ENCODE peak calls at places on chromosome 9, in four cellular contexts. C is HepG2, Z is GM12878, F is SK-N-SH. W is an unnamed sample.

GRCh38 chr9:116237456-116237855 is 83.9 kb downstream of the PAPPA start:
- DNase-seq in C (no peak), Z (no peak), F (no peak), W (no peak)

GRCh38 chr9:16267336-16268036 is 603.0 kb downstream of the BNC2 start:
- DNase-seq in C (peak; percentile 53), Z (no peak), F (peak; percentile 29), W (no peak)

GRCh38 chr9:101235105-101235866 is 149.5 kb downstream of the BAAT start:
- DNase-seq in C (peak; percentile 45), Z (no peak), F (peak; percentile 2), W (no peak)

GRCh38 chr9:116152390-116152789 is 1.2 kb upstream of the PAPPA start:
- DNase-seq in C (peak; percentile 16), Z (no peak), F (peak; percentile 29), W (no peak)

GRCh38 chr9:75648021-75648420 is 242.5 kb upstream of the PCSK5 start:
- DNase-seq in C (no peak), Z (no peak), F (no peak), W (no peak)

GRCh38 chr9:95138474-95138873 is 179.0 kb downstream of the FANCC start:
- DNase-seq in C (no peak), Z (no peak), F (peak; percentile 51), W (no peak)

GRCh38 chr9:130240410-130241197 is 25.0 kb upstream of the HMCN2 start:
- DNase-seq in C (peak; percentile 72), Z (peak; percentile 54), F (peak; percentile 84), W (no peak)

GRCh38 chr9:19787672-19788071 is 1.2 kb downstream of the SLC24A2 start:
- DNase-seq in C (no peak), Z (no peak), F (no peak), W (no peak)

GRCh38 chr9:99050292-99050911 is 54.5 kb upstream of the TGFBR1 start:
- DNase-seq in C (peak; percentile 13), Z (no peak), F (no peak), W (no peak)

GRCh38 chr9:119841005-119841404 is 471.8 kb upstream of the BRINP1 start:
- DNase-seq in C (no peak), Z (no peak), F (no peak), W (no peak)

GRCh38 chr9:18692240-18692639 is 218.3 kb downstream of the ADAMTSL1 start:
- DNase-seq in C (no peak), Z (no peak), F (no peak), W (no peak)

GRCh38 chr9:1047605-1048235 is 2.4 kb upstream of the DMRT2 start:
- DNase-seq in C (no peak), Z (no peak), F (no peak), W (no peak)

GRCh38 chr9:94612071-94612470 is 18.4 kb upstream of the FBP2 start:
- DNase-seq in C (peak; percentile 56), Z (no peak), F (no peak), W (no peak)

GRCh38 chr9:72703574-72703973 is 182.2 kb downstream of the TMC1 start:
- DNase-seq in C (no peak), Z (peak; percentile 4), F (no peak), W (no peak)

GRCh38 chr9:135641745-135642144 is 2.4 kb upstream of the GLT6D1 start:
- DNase-seq in C (no peak), Z (no peak), F (no peak), W (no peak)

GRCh38 chr9:107394264-107394663 is 95.3 kb downstream of the KLF4 start:
- DNase-seq in C (no peak), Z (no peak), F (no peak), W (no peak)

GRCh38 chr9:110142868-110143866 is 64.8 kb downstream of the C9orf152 start:
- DNase-seq in C (no peak), Z (no peak), F (peak; percentile 37), W (no peak)

GRCh38 chr9:109331353-109331752 is 10.5 kb upstream of the EPB41L4B start:
- DNase-seq in C (no peak), Z (no peak), F (peak; percentile 69), W (no peak)

GRCh38 chr9:80547613-80548012 is 975.8 kb downstream of the TLE4 start:
- DNase-seq in C (no peak), Z (no peak), F (no peak), W (no peak)
- TF ChIP-seq TCF12 in C (no peak), Z (no peak), F (no peak), W (no peak)

GRCh38 chr9:38018230-38018963 is 50.6 kb downstream of the SHB start:
- DNase-seq in C (peak; percentile 64), Z (no peak), F (peak; percentile 73), W (no peak)
- TF ChIP-seq TCF12 in C (no peak), Z (no peak), F (peak; percentile 80), W (no peak)

GRCh38 chr9:111481885-111482636 is 2.1 kb downstream of the ECPAS start:
- DNase-seq in C (peak; percentile 62), Z (no peak), F (no peak), W (no peak)
- TF ChIP-seq TCF12 in C (no peak), Z (no peak), F (no peak), W (no peak)

GRCh38 chr9:21440139-21440538 is at the start of gene IFNA1:
- DNase-seq in C (no peak), Z (no peak), F (no peak), W (no peak)

GRCh38 chr9:21432640-21433425 is 7.4 kb upstream of the IFNA1 start:
- DNase-seq in C (no peak), Z (no peak), F (no peak), W (no peak)

DNA sequence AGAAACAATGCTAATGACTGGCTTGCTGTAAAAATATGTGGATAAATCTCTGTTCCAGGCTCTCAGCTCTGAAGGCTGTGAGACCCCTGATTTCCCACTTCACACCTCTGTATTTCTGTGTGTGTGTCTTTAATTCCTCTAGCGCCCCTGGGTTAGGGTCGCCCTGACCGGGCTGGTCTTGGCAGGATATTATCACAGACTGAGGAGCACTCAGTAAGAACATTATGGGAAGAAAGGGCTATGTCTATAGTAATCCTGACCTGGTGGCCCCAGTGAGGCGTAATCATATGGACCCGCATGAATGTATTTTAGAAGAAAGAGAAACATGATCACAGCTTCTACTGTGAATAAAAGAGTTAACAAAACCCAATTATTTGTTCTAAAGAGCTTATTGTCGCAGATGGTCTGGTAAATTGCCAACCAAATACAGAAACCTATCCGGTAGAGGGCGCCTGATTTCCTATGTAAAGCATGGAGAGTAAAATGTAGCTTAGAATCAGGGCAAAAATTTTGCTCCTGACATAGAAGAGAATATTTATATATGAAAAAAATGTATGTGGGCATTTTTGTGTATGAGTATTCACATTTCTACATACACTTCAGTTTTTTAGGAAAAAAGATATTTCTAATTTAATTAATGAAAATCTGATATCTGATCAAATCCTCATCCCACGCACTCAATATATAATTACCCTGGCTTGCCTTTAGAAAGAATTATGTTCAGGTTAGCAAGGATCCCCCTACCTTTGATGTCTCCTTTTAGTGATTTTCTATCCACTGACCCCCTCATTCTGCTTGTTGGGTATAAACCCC is 5.8 kb upstream of the IFNA1 start:
- DNase-seq in C (peak; percentile 52), Z (no peak), F (peak; percentile 16), W (peak; percentile 66)
- TF ChIP-seq TCF12 in C (no peak), Z (no peak), F (no peak), W (no peak)

DNA sequence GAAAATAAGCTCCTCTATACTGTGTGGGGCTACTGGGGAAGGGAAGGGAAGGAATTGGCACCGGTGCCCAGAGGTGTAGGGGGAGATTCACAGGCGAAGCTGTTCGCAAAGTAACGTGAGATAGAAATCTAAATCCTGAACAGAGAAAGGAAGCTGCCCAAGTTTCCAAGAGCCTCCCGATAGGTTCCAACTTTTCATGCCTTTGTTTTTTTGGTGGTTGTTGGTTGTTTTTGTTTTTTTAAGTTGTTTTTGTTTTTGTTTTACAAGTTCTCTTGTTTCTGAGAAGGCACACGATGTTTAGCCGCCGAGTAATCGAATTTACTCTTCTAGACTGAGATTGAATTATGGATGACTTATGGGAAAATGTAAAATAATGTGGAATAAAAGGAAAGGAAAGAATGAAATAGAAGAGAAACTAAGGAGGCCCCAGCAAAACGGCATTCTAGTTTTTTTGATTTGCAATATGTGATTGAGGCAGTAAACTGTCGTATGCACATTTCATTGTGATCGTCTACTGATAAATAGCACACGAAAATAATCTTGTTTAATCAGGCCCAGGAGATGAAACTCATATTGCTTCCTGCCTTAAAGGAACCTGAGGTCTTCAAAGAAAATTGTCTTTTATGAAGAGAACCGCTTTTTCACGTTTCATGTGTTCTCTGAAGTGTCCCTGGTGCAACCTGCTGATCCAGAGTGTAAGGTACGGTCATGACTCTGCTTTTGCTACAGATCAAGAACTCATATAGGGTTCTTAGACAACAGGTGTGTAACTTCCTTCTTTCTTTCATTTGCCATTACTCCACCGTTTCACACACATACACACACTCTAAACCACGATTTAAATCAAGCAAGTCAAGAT is 1.2 kb upstream of the GNAQ start:
- DNase-seq in C (no peak), Z (no peak), F (no peak), W (no peak)
- TF ChIP-seq TCF12 in C (no peak), Z (no peak), F (no peak), W (no peak)

DNA sequence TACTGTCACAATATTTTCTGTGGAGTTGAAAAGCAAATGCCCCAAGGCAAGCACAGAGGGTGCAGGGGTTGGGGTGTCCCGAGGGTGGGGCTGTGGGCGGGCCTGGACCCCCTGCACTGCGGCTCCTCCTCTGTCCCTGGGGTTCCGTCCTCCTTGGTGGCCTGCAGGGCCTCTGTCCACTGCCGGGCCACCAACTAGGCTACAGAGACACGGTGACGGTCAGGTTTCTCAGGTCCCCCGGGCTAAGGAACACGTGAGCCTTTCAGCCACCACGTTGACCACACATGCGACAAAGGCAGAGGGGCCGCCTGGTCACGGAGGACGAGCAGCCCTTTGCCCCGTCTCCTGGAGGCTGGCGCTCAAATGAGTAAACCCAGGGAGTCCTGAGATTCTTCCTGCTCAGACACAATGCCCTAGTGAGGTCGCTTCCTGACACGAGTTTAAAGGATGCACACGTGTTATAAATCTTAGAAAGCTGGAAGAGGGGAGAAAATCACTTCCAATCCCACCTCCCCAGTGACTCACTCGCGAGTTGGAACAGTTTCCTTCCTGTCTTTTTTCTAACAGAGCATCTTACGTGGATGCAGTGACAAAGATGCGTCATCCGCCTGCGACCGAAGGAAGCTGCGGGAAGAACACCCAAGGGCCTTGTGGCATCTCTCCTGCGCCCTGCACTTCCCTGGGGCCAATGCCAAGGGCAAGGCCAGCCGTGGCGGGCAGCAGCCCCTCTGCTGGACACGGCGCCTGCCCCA is 24.8 kb upstream of the OBP2B start:
- DNase-seq in C (no peak), Z (no peak), F (no peak), W (no peak)
- TF ChIP-seq TCF12 in C (no peak), Z (no peak), F (no peak), W (no peak)

DNA sequence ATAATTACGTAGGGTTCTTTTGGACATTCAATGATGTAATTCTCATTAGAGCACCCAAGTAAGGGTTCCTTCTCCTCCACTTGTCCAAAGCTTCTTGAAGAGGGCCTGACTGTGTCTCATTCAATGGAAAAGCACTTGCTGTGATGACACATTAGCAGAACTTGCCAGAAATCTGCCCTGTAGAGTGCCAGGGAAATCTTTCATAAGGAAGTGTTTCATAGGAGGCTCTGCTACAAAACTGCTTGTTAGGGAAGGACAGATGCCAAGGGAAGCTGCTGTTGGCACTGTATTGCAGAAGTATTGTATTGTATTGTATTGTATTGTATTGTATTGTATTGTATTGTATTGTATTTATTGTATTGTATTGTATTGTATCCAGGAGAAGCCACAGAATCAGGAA is 45.5 kb upstream of the MPDZ start:
- DNase-seq in C (no peak), Z (no peak), F (no peak), W (no peak)
- TF ChIP-seq TCF12 in C (no peak), Z (no peak), F (no peak), W (no peak)

DNA sequence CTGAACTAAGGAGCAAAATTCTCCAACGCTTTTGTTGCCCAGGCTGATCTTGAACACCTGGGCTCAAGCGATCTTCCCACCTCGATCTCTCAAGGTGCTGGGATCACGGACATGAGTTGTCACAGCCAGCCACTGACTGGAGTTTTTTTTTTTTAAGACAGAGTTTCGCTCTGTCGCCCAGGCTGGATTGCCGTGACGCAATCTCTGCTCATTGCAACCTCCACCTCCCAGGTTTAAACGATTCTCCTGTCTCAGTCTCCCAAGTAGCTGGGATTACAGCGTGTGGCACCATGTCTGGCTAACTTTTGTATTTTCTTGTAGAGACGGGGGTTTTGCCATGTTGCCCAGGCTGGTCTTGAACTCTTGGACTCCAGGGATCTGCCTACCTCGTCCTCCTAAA is 58.2 kb downstream of the EHMT1 start:
- DNase-seq in C (no peak), Z (no peak), F (no peak), W (no peak)
- TF ChIP-seq TCF12 in C (no peak), Z (no peak), F (no peak), W (no peak)